ENCODE peak calls at places on chromosome 22, in six cellular contexts. F, Z, V, D, M and U are unnamed samples.
A peak's percentile ranks its signal among the peaks of the same experiment; 100 is the strongest.

GRCh38 chr22:38021201-38021600 is 36.0 kb upstream of the PICK1 start:
- DNase-seq in Z (no peak), F (no peak), D (no peak), V (no peak), M (no peak), U (no peak)

GRCh38 chr22:20117656-20118571 is 888 bp upstream of the TRMT2A start:
- DNase-seq in M (peak; percentile 49), Z (peak; percentile 30), V (no peak), D (no peak), F (peak; percentile 25), U (no peak)

GRCh38 chr22:47966316-47966715 is 1203.9 kb downstream of the TBC1D22A start:
- DNase-seq in D (no peak), Z (no peak), F (no peak), M (no peak), V (no peak), U (no peak)

GRCh38 chr22:37965940-37966664 is 12.6 kb downstream of the POLR2F start:
- DNase-seq in D (peak; percentile 77), F (no peak), Z (no peak), M (no peak), V (no peak), U (no peak)

GRCh38 chr22:45638834-45639746 is 32.5 kb upstream of the ATXN10 start:
- DNase-seq in D (peak; percentile 57), M (peak; percentile 51), F (peak; percentile 26), V (peak; percentile 49), Z (peak; percentile 69), U (peak; percentile 51)

GRCh38 chr22:24554316-24555159 is at the start of gene GUCD1:
- DNase-seq in D (no peak), V (no peak), Z (peak; percentile 52), M (peak; percentile 36), F (peak; percentile 53), U (no peak)

GRCh38 chr22:48607901-48608650 is 1219.6 kb downstream of the BRD1 start:
- DNase-seq in V (no peak), D (no peak), F (no peak), M (no peak), Z (no peak), U (no peak)

GRCh38 chr22:42317691-42318547 is 47.5 kb upstream of the TCF20 start:
- DNase-seq in D (no peak), V (no peak), M (peak; percentile 50), F (no peak), Z (peak; percentile 83), U (peak; percentile 42)

GRCh38 chr22:43890901-43891331 is 897 bp downstream of the PNPLA5 start:
- DNase-seq in D (no peak), F (no peak), M (no peak), Z (no peak), V (no peak), U (no peak)

GRCh38 chr22:30667092-30667485 is 586 bp downstream of the DUSP18 start:
- DNase-seq in D (peak; percentile 13), Z (peak; percentile 76), F (peak; percentile 37), V (peak; percentile 3), M (no peak), U (no peak)

GRCh38 chr22:30665786-30666185 is 1.9 kb downstream of the DUSP18 start:
- DNase-seq in V (no peak), Z (peak; percentile 54), F (no peak), D (no peak), M (no peak), U (no peak)

GRCh38 chr22:30665266-30665665 is 2.4 kb downstream of the DUSP18 start:
- DNase-seq in F (no peak), Z (peak; percentile 50), M (no peak), D (no peak), V (no peak), U (no peak)

GRCh38 chr22:30668306-30668655 is 606 bp upstream of the DUSP18 start:
- DNase-seq in D (no peak), Z (no peak), F (no peak), M (no peak), V (peak; percentile 4), U (no peak)

DNA sequence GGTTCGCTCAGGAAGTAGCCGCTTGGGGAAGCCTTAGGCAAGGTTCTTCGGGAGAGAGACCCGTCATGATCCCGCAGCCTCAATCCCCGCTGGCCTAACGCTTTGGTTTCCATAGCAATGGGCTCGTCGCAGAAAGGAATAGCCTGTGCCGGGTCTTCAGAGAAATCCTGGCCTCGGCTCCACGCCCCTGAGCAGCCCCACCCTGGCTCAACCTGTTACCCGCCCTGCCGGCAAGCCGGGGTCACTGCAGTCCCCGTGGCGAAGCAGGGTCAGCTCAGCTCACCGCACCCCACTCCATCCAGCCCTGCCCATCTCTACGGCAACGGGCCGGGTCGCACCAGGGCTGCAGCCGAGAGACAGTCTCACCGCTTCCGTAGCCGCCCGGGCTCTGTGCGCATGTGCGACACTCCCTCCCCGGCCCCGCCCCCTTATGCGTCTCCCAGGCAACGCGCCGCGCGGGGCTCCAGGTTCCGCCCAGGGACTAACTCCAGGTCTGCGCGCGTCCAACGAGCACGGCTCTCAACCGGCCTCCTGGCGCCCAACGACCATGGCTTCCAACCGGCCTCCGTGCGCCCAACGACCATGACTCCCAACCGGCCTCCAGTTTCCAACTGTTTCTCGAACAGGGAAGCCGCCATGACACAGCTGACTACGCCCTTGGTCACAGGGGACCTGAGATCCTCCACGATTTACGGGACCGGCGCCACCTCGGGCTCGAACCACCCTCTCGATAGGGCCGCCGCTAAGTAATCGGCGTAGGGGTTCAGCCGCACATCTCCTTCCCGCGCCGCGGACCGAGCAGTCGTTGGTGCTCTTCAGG is at the start of gene DUSP18:
- DNase-seq in D (peak; percentile 83), V (peak; percentile 81), M (peak; percentile 95), F (peak; percentile 94), Z (peak; percentile 98), U (peak; percentile 93)
- TF ChIP-seq POLR2A in D (no peak), V (peak; percentile 78), M (no peak), F (peak; percentile 77), Z (peak; percentile 75), U (peak; percentile 29)

GRCh38 chr22:32103648-32104326 is 55.3 kb downstream of the C22orf42 start:
- DNase-seq in Z (no peak), D (no peak), M (no peak), V (peak; percentile 15), F (no peak), U (no peak)
- H3K36me3 ChIP-seq in Z (no peaks in the 10 kb centered on the region), D (no peaks in the 10 kb centered on the region), M (peaks cover 43% of the 10 kb centered on the region), V (no peaks in the 10 kb centered on the region), F (no peaks in the 10 kb centered on the region), U (no peaks in the 10 kb centered on the region)

GRCh38 chr22:21980547-21980946 is 2.0 kb downstream of the TOP3B start:
- DNase-seq in F (no peak), Z (no peak), D (no peak), M (no peak), V (no peak), U (no peak)
- TF ChIP-seq POLR2A in F (no peak), Z (no peak), D (no peak), M (no peak), V (no peak), U (no peak)

DNA sequence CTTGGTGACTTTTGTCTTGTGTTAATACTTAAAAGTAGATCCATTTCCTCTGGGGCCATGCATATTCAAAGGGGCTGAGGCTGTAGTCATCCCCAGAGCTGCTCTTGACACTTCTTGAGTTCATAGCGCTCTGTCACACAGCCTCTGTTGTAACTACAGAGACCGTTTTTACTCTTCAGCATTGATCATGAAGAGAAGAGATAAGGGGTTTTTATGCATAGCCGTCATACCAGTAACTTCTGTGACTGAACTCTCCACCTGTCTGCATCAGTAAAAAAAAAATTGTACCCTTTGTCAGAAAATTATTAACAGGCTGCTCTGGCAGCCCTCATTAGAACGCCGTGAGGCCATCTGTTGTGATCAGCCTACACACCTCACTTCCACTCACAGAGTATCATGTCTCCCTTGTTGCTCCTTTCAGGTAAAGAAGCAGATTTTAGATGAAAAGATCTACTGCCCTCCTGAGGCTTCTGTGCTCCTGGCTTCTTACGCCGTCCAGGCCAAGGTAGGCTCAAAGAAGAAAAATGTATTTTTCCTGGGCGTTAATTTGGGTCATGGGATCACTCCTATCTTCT is 38.4 kb downstream of the NF2 start:
- DNase-seq in F (no peak), D (no peak), M (no peak), V (no peak), Z (no peak), U (no peak)
- H3K36me3 ChIP-seq in F (peaks cover 4% of the 10 kb centered on the region), D (peaks cover 3% of the 10 kb centered on the region), M (peaks cover 68% of the 10 kb centered on the region), V (peaks cover 20% of the 10 kb centered on the region), Z (no peaks in the 10 kb centered on the region), U (no peaks in the 10 kb centered on the region)

GRCh38 chr22:28181332-28181731 is 262.3 kb upstream of the PITPNB start:
- DNase-seq in Z (no peak), F (peak; percentile 26), M (no peak), V (no peak), D (no peak), U (no peak)
- TF ChIP-seq POLR2A in Z (no peak), F (no peak), M (no peak), V (no peak), D (no peak), U (no peak)

GRCh38 chr22:46794067-46794466 is 31.6 kb downstream of the TBC1D22A start:
- DNase-seq in V (no peak), M (no peak), D (no peak), Z (no peak), F (no peak), U (no peak)
- H3K36me3 ChIP-seq in V (peaks cover 1% of the 10 kb centered on the region), M (peaks cover 50% of the 10 kb centered on the region), D (peaks cover 35% of the 10 kb centered on the region), Z (no peaks in the 10 kb centered on the region), F (peaks cover 16% of the 10 kb centered on the region), U (no peaks in the 10 kb centered on the region)

GRCh38 chr22:19037282-19038163 is 84.7 kb downstream of the DGCR2 start:
- DNase-seq in F (no peak), Z (no peak), D (no peak), V (no peak), M (no peak), U (peak; percentile 10)

GRCh38 chr22:19038164-19038546 is 84.1 kb downstream of the DGCR2 start:
- DNase-seq in V (no peak), D (no peak), M (no peak), Z (no peak), F (no peak), U (no peak)

GRCh38 chr22:19036523-19037273 is 85.5 kb downstream of the DGCR2 start:
- DNase-seq in F (no peak), D (no peak), V (no peak), Z (no peak), M (no peak), U (no peak)

GRCh38 chr22:19036229-19036522 is 86.0 kb downstream of the DGCR2 start:
- DNase-seq in F (no peak), D (no peak), V (no peak), Z (no peak), M (no peak), U (no peak)

GRCh38 chr22:19035474-19036228 is 86.6 kb downstream of the DGCR2 start:
- DNase-seq in D (no peak), M (peak; percentile 22), Z (no peak), V (no peak), F (no peak), U (no peak)
- TF ChIP-seq POLR2A in D (peak; percentile 10), M (no peak), Z (no peak), V (no peak), F (no peak), U (no peak)

GRCh38 chr22:17143101-17143500 is 16.0 kb downstream of the HDHD5 start:
- DNase-seq in Z (no peak), D (no peak), V (no peak), F (no peak), M (no peak), U (no peak)
- H3K36me3 ChIP-seq in Z (no peaks in the 10 kb centered on the region), D (no peaks in the 10 kb centered on the region), V (peaks cover 23% of the 10 kb centered on the region), F (peaks cover 23% of the 10 kb centered on the region), M (peaks cover 58% of the 10 kb centered on the region), U (no peaks in the 10 kb centered on the region)